ENCODE peak calls at places on chromosomes 11 and 22, in nine cellular contexts. Z is right lobe of liver, D is GM10248, T is lower lobe of right lung, W is BJ, Q is psoas muscle, N is NB4, I is left ventricle myocardium inferior, L is HFFc6. Y is an unnamed sample.
A peak's percentile ranks its signal among the peaks of the same experiment; 100 is the strongest.

GRCh38 chr11:59011672-59012071 is 72.4 kb downstream of the GLYATL1 start:
- DNase-seq in Z (no peak), D (no peak), T (no peak), W (no peak), Q (no peak), N (no peak), I (no peak), L (no peak), Y (no peak)

GRCh38 chr11:119372260-119373058 is 9.0 kb downstream of the USP2 start:
- DNase-seq in Z (no peak), D (no peak), T (no peak), W (no peak), Q (peak; percentile 89), N (no peak), I (no peak), L (no peak), Y (no peak)

GRCh38 chr11:62980133-62980760 is 4.5 kb downstream of the SLC22A6 start:
- DNase-seq in Z (no peak), D (no peak), T (no peak), W (no peak), Q (no peak), N (peak; percentile 28), I (no peak), L (no peak), Y (no peak)

GRCh38 chr22:32473388-32473952 is 1.1 kb upstream of the FBXO7 start:
- DNase-seq in Z (no peak), D (peak; percentile 64), T (no peak), W (no peak), Q (no peak), N (peak; percentile 77), I (no peak), L (peak; percentile 66), Y (peak; percentile 80)

GRCh38 chr11:61173456-61173855 is 12.2 kb upstream of the VPS37C start:
- DNase-seq in Z (no peak), D (no peak), T (no peak), W (no peak), Q (no peak), N (peak; percentile 56), I (no peak), L (peak; percentile 39), Y (peak; percentile 49)

GRCh38 chr22:48804811-48805301 is 1022.8 kb downstream of the BRD1 start:
- DNase-seq in Z (no peak), D (no peak), T (no peak), W (no peak), Q (no peak), N (no peak), I (no peak), L (no peak), Y (no peak)

GRCh38 chr11:57336111-57336666 is 497 bp upstream of the SSRP1 start:
- DNase-seq in Z (no peak), D (no peak), T (no peak), W (no peak), Q (no peak), N (no peak), I (no peak), L (no peak), Y (no peak)

GRCh38 chr11:112718483-112718882 is 242.7 kb upstream of the NCAM1 start:
- DNase-seq in Z (no peak), D (no peak), T (no peak), W (no peak), Q (no peak), N (no peak), I (no peak), L (no peak), Y (no peak)

GRCh38 chr22:32920032-32920628 is 118.6 kb downstream of the TIMP3 start:
- DNase-seq in Z (no peak), D (no peak), T (no peak), W (no peak), Q (peak; percentile 71), N (peak; percentile 97), I (peak; percentile 55), L (no peak), Y (no peak)

GRCh38 chr11:291281-292210 is 2.6 kb downstream of the PGGHG start:
- DNase-seq in Z (peak; percentile 20), D (no peak), T (peak; percentile 41), W (no peak), Q (peak; percentile 49), N (no peak), I (peak; percentile 14), L (no peak), Y (no peak)

GRCh38 chr22:43847376-43848289 is 14.7 kb downstream of the SULT4A1 start:
- DNase-seq in Z (no peak), D (no peak), T (no peak), W (no peak), Q (peak; percentile 35), N (no peak), I (no peak), L (no peak), Y (no peak)

GRCh38 chr11:122154227-122154626 is 38.2 kb upstream of the BLID start:
- DNase-seq in Z (no peak), D (no peak), T (no peak), W (no peak), Q (no peak), N (no peak), I (no peak), L (no peak), Y (no peak)

GRCh38 chr22:45528046-45528445 is 25.4 kb downstream of the FBLN1 start:
- DNase-seq in Z (no peak), D (no peak), T (no peak), W (no peak), Q (no peak), N (no peak), I (no peak), L (no peak), Y (no peak)

GRCh38 chr11:111586305-111586915 is 15.8 kb upstream of the SIK2 start:
- DNase-seq in Z (no peak), D (peak; percentile 43), T (no peak), W (no peak), Q (no peak), N (peak; percentile 67), I (no peak), L (peak; percentile 39), Y (peak; percentile 70)

GRCh38 chr11:68255526-68255925 is 16.2 kb downstream of the C11orf24 start:
- DNase-seq in Z (no peak), D (no peak), T (no peak), W (no peak), Q (peak; percentile 71), N (peak; percentile 31), I (no peak), L (no peak), Y (no peak)

GRCh38 chr11:47377571-47378010 is 756 bp downstream of the SPI1 start:
- DNase-seq in Z (no peak), D (no peak), T (no peak), W (no peak), Q (no peak), N (peak; percentile 59), I (no peak), L (no peak), Y (no peak)

GRCh38 chr11:2853997-2854560 is 31.5 kb downstream of the CDKN1C start:
- DNase-seq in Z (no peak), D (no peak), T (no peak), W (no peak), Q (no peak), N (peak; percentile 15), I (no peak), L (no peak), Y (no peak)

GRCh38 chr22:23178512-23179254 is 1.6 kb upstream of the BCR start:
- DNase-seq in Z (peak; percentile 73), D (peak; percentile 79), T (peak; percentile 75), W (no peak), Q (peak; percentile 78), N (peak; percentile 61), I (peak; percentile 64), L (no peak), Y (peak; percentile 66)

GRCh38 chr11:65485820-65486219 is 13.0 kb upstream of the MALAT1 start:
- DNase-seq in Z (no peak), D (no peak), T (no peak), W (no peak), Q (no peak), N (no peak), I (no peak), L (no peak), Y (no peak)

GRCh38 chr11:12052676-12053605 is 44.5 kb upstream of the DKK3 start:
- DNase-seq in Z (no peak), D (no peak), T (no peak), W (no peak), Q (no peak), N (no peak), I (no peak), L (no peak), Y (peak; percentile 46)

GRCh38 chr11:134905513-134905912 is 493.5 kb upstream of the B3GAT1 start:
- DNase-seq in Z (no peak), D (no peak), T (no peak), W (no peak), Q (peak; percentile 72), N (no peak), I (peak; percentile 62), L (no peak), Y (no peak)

GRCh38 chr11:4982678-4983077 is 12.0 kb upstream of the OR51L1 start:
- DNase-seq in Z (no peak), D (no peak), T (no peak), W (no peak), Q (no peak), N (no peak), I (no peak), L (no peak), Y (no peak)

GRCh38 chr11:130585545-130585944 is 137.1 kb downstream of the ADAMTS15 start:
- DNase-seq in Z (no peak), D (no peak), T (no peak), W (no peak), Q (no peak), N (no peak), I (no peak), L (peak; percentile 18), Y (no peak)

GRCh38 chr22:19868333-19868732 is 13.7 kb upstream of the GNB1L start:
- DNase-seq in Z (no peak), D (no peak), T (peak; percentile 7), W (no peak), Q (peak; percentile 35), N (no peak), I (no peak), L (no peak), Y (no peak)
- TF ChIP-seq CTCF in Z (no peak), D (no peak), T (no peak), W (no peak), Q (no peak), N (no peak), I (no peak), L (peak; percentile 23), Y (no peak)

GRCh38 chr11:76147106-76147735 is 59.1 kb downstream of the WNT11 start:
- DNase-seq in Z (no peak), D (no peak), T (no peak), W (no peak), Q (no peak), N (no peak), I (no peak), L (no peak), Y (no peak)
- TF ChIP-seq CTCF in Z (no peak), D (no peak), T (no peak), W (no peak), Q (no peak), N (no peak), I (no peak), L (no peak), Y (no peak)

GRCh38 chr11:69647349-69647748 is 6.4 kb downstream of the CCND1 start:
- DNase-seq in Z (peak; percentile 17), D (no peak), T (no peak), W (no peak), Q (no peak), N (no peak), I (no peak), L (no peak), Y (no peak)
- TF ChIP-seq CTCF in Z (no peak), D (no peak), T (no peak), W (no peak), Q (no peak), N (no peak), I (no peak), L (no peak), Y (no peak)

GRCh38 chr11:105219269-105219668 is 79.7 kb upstream of the CARD18 start:
- DNase-seq in Z (no peak), D (no peak), T (no peak), W (no peak), Q (no peak), N (peak; percentile 17), I (no peak), L (no peak), Y (peak; percentile 3)
- TF ChIP-seq CTCF in Z (no peak), D (no peak), T (no peak), W (no peak), Q (no peak), N (peak; percentile 37), I (no peak), L (no peak), Y (no peak)

Y was measured in GM12865.